ENCODE peak calls at places on chromosomes 13 and 19, in five cellular contexts. I, S, J, P and V are unnamed samples.

GRCh38 chr19:11887618-11888531 is at the start of gene ZNF69:
- DNase-seq in J (peak; percentile 91), P (peak; percentile 62), I (peak; percentile 94), S (peak; percentile 90), V (peak; percentile 97)

GRCh38 chr19:49957262-49957915 is 3.6 kb downstream of the SIGLEC11 start:
- DNase-seq in P (no peak), S (no peak), J (no peak), I (no peak), V (no peak)

GRCh38 chr19:6196361-6196760 is 60.9 kb downstream of the ACSBG2 start:
- DNase-seq in P (no peak), S (no peak), I (no peak), J (no peak), V (no peak)

GRCh38 chr19:41988947-41989346 is 5.1 kb downstream of the ATP1A3 start:
- DNase-seq in S (no peak), I (no peak), P (no peak), J (no peak), V (no peak)

GRCh38 chr13:41503386-41503785 is 46.0 kb downstream of the RGCC start:
- DNase-seq in S (no peak), P (no peak), J (no peak), I (no peak), V (no peak)

GRCh38 chr19:37925212-37925611 is 18.2 kb downstream of the SIPA1L3 start:
- DNase-seq in S (no peak), I (no peak), J (no peak), P (no peak), V (no peak)

GRCh38 chr13:76903544-76904162 is 17.4 kb upstream of the KCTD12 start:
- DNase-seq in I (peak; percentile 65), J (peak; percentile 79), S (peak; percentile 64), P (peak; percentile 80), V (peak; percentile 68)

GRCh38 chr19:53432088-53432661 is 391 bp downstream of the ZNF761 start:
- DNase-seq in I (peak; percentile 34), S (no peak), P (peak; percentile 13), J (peak; percentile 76), V (peak; percentile 87)

GRCh38 chr19:48393559-48394330 is at the start of gene GRIN2D:
- DNase-seq in I (peak; percentile 16), S (no peak), P (peak; percentile 33), J (peak; percentile 71), V (no peak)

GRCh38 chr19:49498475-49498874 is 2.2 kb downstream of the RPS11 start:
- DNase-seq in S (no peak), I (no peak), P (no peak), J (no peak), V (no peak)

GRCh38 chr19:52993342-52994178 is 20.2 kb upstream of the ERVV-1 start:
- DNase-seq in I (peak; percentile 86), S (peak; percentile 77), P (peak; percentile 66), J (peak; percentile 88), V (peak; percentile 95)

GRCh38 chr19:30473334-30473867 is 101.2 kb downstream of the ZNF536 start:
- DNase-seq in J (no peak), S (no peak), P (no peak), I (no peak), V (no peak)

GRCh38 chr13:30047154-30047874 is 196.9 kb upstream of the UBL3 start:
- DNase-seq in J (no peak), S (no peak), I (no peak), P (peak; percentile 11), V (no peak)

GRCh38 chr19:44176590-44176989 is 11.7 kb downstream of the ZNF226 start:
- DNase-seq in P (no peak), I (no peak), J (no peak), S (no peak), V (no peak)

GRCh38 chr19:28715157-28715556 is 497.8 kb downstream of the UQCRFS1 start:
- DNase-seq in J (no peak), S (no peak), I (no peak), P (no peak), V (no peak)

GRCh38 chr13:45807520-45808099 is 43.9 kb downstream of the SIAH3 start:
- DNase-seq in S (peak; percentile 22), J (no peak), P (peak; percentile 17), I (no peak), V (no peak)

GRCh38 chr19:18432275-18433038 is 5.5 kb downstream of the ISYNA1 start:
- DNase-seq in J (peak; percentile 66), I (no peak), P (no peak), S (no peak), V (no peak)

GRCh38 chr19:1651548-1652394 is 644 bp downstream of the TCF3 start:
- DNase-seq in I (peak; percentile 58), J (peak; percentile 82), P (peak; percentile 23), S (peak; percentile 51), V (no peak)

GRCh38 chr13:33349996-33350826 is 64.7 kb upstream of the STARD13 start:
- DNase-seq in I (peak; percentile 60), J (peak; percentile 88), P (peak; percentile 39), S (peak; percentile 61), V (peak; percentile 40)

GRCh38 chr13:64293923-64294322 is 2878.3 kb upstream of the PCDH20 start:
- DNase-seq in P (peak; percentile 28), S (no peak), I (no peak), J (no peak), V (no peak)

GRCh38 chr13:99577934-99578917 is 77.0 kb downstream of the TM9SF2 start:
- DNase-seq in P (no peak), J (no peak), I (no peak), S (no peak), V (no peak)

GRCh38 chr13:48783181-48783630 is 129.5 kb downstream of the CYSLTR2 start:
- DNase-seq in S (peak; percentile 36), I (peak; percentile 69), J (peak; percentile 84), P (peak; percentile 100), V (peak; percentile 80)

GRCh38 chr19:6602729-6603114 is 11.8 kb upstream of the CD70 start:
- DNase-seq in P (no peak), S (no peak), I (no peak), J (no peak), V (no peak)

GRCh38 chr13:66618702-66619101 is 611.4 kb downstream of the PCDH9 start:
- DNase-seq in S (no peak), I (no peak), P (peak; percentile 63), J (no peak), V (no peak)

GRCh38 chr13:104773775-104774174 is 1707.6 kb upstream of the SLC10A2 start:
- DNase-seq in J (no peak), S (no peak), I (no peak), P (peak; percentile 54), V (no peak)

GRCh38 chr19:31351212-31352193 is 2.3 kb upstream of the TSHZ3 start:
- DNase-seq in J (peak; percentile 82), P (peak; percentile 63), I (peak; percentile 31), S (peak; percentile 45), V (no peak)

GRCh38 chr19:5585461-5586299 is 17.9 kb upstream of the TINCR start:
- DNase-seq in J (no peak), P (no peak), I (no peak), S (no peak), V (no peak)

GRCh38 chr19:13018037-13018914 is 23.0 kb downstream of the NFIX start:
- DNase-seq in P (peak; percentile 35), I (peak; percentile 57), S (no peak), J (peak; percentile 93), V (no peak)

GRCh38 chr13:91664036-91664435 is 265.6 kb downstream of the GPC5 start:
- DNase-seq in P (peak; percentile 35), S (no peak), J (no peak), I (peak; percentile 12), V (no peak)

GRCh38 chr19:2438178-2438577 is 10.8 kb upstream of the TIMM13 start:
- DNase-seq in P (no peak), I (no peak), J (no peak), S (no peak), V (no peak)

GRCh38 chr19:15562861-15563260 is 52.2 kb upstream of the CYP4F8 start:
- DNase-seq in I (no peak), S (peak; percentile 16), J (no peak), P (peak; percentile 4), V (no peak)

GRCh38 chr19:15562145-15562544 is 52.9 kb upstream of the CYP4F8 start:
- DNase-seq in S (no peak), J (no peak), P (no peak), I (no peak), V (no peak)

GRCh38 chr19:15564534-15565168 is 50.4 kb upstream of the CYP4F8 start:
- DNase-seq in J (no peak), S (no peak), P (no peak), I (no peak), V (no peak)

GRCh38 chr19:15563325-15563794 is 51.7 kb upstream of the CYP4F8 start:
- DNase-seq in I (peak; percentile 54), P (no peak), S (peak; percentile 26), J (no peak), V (no peak)

DNA sequence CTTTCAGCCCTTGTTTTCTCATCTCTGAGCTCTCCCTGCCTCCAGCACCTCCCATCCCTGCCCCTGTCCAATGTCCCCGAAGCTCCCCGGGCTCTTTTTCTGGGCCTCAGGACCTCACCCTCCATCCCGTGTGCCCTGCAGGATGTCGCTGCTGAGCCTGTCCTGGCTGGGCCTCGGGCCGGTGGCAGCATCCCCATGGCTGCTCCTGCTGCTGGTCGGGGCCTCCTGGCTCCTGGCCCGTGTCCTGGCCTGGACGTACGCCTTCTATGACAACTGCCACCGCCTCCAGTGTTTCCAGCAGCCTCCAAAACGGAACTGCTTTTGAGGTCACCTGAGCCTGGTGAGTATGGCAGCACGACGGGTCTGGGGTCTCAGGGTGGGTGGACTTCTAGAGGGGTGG is 51.1 kb upstream of the CYP4F8 start:
- DNase-seq in J (peak; percentile 24), P (no peak), S (no peak), I (no peak), V (no peak)
- TF ChIP-seq POLR2A in J (no peak), P (no peak), S (no peak), I (no peak), V (no peak)

DNA sequence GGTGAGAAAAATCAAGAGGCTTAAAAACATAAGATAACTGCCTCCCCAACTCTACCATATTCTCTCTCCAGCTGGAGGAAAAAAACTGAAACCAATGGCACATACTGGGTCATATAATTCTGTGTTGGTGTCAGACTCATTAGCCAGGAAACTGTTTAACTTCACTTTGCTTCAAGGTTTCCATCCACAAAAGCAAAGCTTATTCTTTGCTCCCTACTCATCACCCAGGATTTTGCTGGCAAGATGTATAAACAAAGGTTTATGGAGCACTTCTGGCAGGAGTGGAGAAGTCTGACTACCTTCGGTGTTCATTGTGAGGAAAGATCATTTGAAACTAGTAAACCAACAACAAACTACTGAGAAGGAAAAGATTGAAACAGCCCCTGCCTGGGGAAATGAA is 197.5 kb upstream of the SERP2 start:
- DNase-seq in J (no peak), S (no peak), P (peak; percentile 41), I (no peak), V (no peak)
- TF ChIP-seq CTCF in J (no peak), S (no peak), P (no peak), I (no peak), V (no peak)

GRCh38 chr19:14515501-14516047 is 2.6 kb downstream of the DNAJB1 start:
- DNase-seq in I (no peak), J (no peak), P (peak; percentile 52), S (no peak), V (no peak)
- TF ChIP-seq POLR2A in I (no peak), J (no peak), P (peak; percentile 36), S (no peak), V (no peak)

DNA sequence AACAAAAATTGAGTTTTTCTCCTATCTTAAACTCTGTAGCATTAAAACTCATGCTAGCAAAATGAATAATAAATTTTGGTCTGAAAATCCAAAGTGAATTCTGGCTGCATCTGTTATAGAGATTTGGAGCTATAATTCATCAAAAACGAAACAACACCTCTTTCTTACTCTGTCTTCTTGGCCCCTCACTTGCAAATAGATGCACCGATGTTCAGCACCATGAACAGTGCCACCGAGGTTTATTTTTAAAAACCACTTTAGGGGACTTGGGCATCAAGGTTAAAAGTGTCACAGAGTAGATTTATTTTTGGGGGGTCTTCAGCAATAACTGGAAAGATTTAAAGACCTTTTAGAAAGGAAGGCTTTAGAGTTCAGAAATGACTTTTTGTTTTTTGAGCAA is 26.1 kb upstream of the EID2 start:
- DNase-seq in J (no peak), I (no peak), P (no peak), S (no peak), V (no peak)
- TF ChIP-seq CTCF in J (no peak), I (no peak), P (no peak), S (no peak), V (no peak)